ENCODE peak calls at places on chromosomes 11 and 22, in seven cellular contexts. J is A549, O is transverse colon, H is body of pancreas, Q is HepG2, S is Peyer's patch, F is breast epithelium. L is an unnamed sample.

GRCh38 chr11:18720811-18721575 is 5.0 kb downstream of the IGSF22 start:
- DNase-seq in O (peak; percentile 87), Q (no peak), F (peak; percentile 76), J (peak; percentile 70), S (peak; percentile 93), H (peak; percentile 69), L (peak; percentile 81)

GRCh38 chr11:134642206-134642605 is 230.2 kb upstream of the B3GAT1 start:
- DNase-seq in Q (no peak), S (no peak), F (no peak), J (no peak), O (no peak), H (no peak), L (no peak)

GRCh38 chr11:108135845-108136599 is 14.7 kb downstream of the ACAT1 start:
- DNase-seq in O (no peak), S (no peak), H (no peak), F (no peak), J (peak; percentile 8), Q (no peak), L (no peak)

GRCh38 chr11:63998558-63999348 is 12.5 kb downstream of the OTUB1 start:
- DNase-seq in J (peak; percentile 37), H (no peak), S (no peak), O (no peak), F (no peak), Q (no peak), L (no peak)

GRCh38 chr11:47220401-47220821 is 5.6 kb downstream of the DDB2 start:
- DNase-seq in J (no peak), H (no peak), Q (peak; percentile 25), S (no peak), F (no peak), O (no peak), L (no peak)

GRCh38 chr11:34514050-34514449 is 456 bp upstream of the ELF5 start:
- DNase-seq in Q (no peak), J (no peak), H (no peak), F (no peak), S (no peak), O (no peak), L (no peak)

GRCh38 chr11:49851971-49852389 is 100.2 kb upstream of the OR4C13 start:
- DNase-seq in O (no peak), Q (no peak), H (no peak), S (no peak), J (no peak), F (no peak), L (no peak)

GRCh38 chr11:7484645-7485044 is 661 bp upstream of the OLFML1 start:
- DNase-seq in S (no peak), F (no peak), O (no peak), J (no peak), Q (no peak), H (no peak), L (no peak)

GRCh38 chr22:28442951-28443876 is 236.4 kb downstream of the TTC28 start:
- DNase-seq in S (peak; percentile 80), J (no peak), Q (peak; percentile 20), O (peak; percentile 68), H (peak; percentile 66), F (peak; percentile 66), L (peak; percentile 91)

GRCh38 chr22:20937031-20937793 is 20.0 kb downstream of the CRKL start:
- DNase-seq in F (no peak), S (no peak), Q (no peak), O (no peak), H (peak; percentile 27), J (no peak), L (no peak)

GRCh38 chr11:11882539-11882938 is 40.8 kb downstream of the USP47 start:
- DNase-seq in Q (no peak), H (no peak), F (no peak), O (no peak), S (no peak), J (no peak), L (no peak)

GRCh38 chr11:36469881-36470802 is 39.9 kb downstream of the TRAF6 start:
- DNase-seq in F (no peak), S (no peak), J (no peak), O (no peak), Q (no peak), H (no peak), L (no peak)

GRCh38 chr22:47452184-47452583 is 689.7 kb downstream of the TBC1D22A start:
- DNase-seq in J (peak; percentile 38), O (no peak), H (no peak), F (no peak), S (no peak), Q (peak; percentile 53), L (no peak)
- TF ChIP-seq CTCF in J (no peak), O (peak; percentile 39), H (no peak), F (no peak), S (peak; percentile 19), Q (peak; percentile 49), L (no peak)

DNA sequence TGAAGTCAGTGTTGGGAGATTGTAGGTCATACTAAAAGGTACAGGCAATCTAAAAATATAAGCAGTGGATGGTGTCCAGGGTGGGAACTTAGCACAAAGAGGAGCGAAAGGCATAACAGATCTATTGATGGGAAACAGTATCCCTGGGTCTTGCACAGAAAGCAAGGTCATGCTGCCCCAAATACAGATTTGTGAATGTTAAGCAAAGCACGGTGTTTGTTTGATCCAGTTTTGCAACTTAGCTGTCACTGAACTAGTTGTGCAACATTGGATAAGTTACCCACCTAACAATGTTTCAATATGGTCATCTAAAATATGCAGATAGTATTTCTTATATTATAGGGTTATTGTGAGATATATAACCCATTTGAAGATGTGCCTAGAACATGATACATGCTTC is 162.9 kb downstream of the BLID start:
- DNase-seq in J (no peak), H (no peak), F (no peak), S (no peak), O (no peak), Q (peak; percentile 14), L (no peak)
- TF ChIP-seq POLR2A in J (no peak), H (no peak), F (no peak), S (no peak), O (no peak), Q (no peak), L (no peak)

GRCh38 chr22:25111579-25112517 is 87.8 kb upstream of the CRYBB3 start:
- DNase-seq in S (peak; percentile 62), O (peak; percentile 71), Q (no peak), H (peak; percentile 59), F (peak; percentile 61), J (no peak), L (no peak)

GRCh38 chr22:25113316-25113721 is 86.3 kb upstream of the CRYBB3 start:
- DNase-seq in Q (no peak), J (no peak), O (peak; percentile 39), S (no peak), H (no peak), F (no peak), L (no peak)

GRCh38 chr22:25110846-25111578 is 88.6 kb upstream of the CRYBB3 start:
- DNase-seq in F (peak; percentile 83), H (peak; percentile 73), J (peak; percentile 86), O (peak; percentile 68), S (peak; percentile 67), Q (peak; percentile 91), L (peak; percentile 89)

GRCh38 chr22:25114369-25115362 is 85.0 kb upstream of the CRYBB3 start:
- DNase-seq in J (peak; percentile 13), Q (peak; percentile 83), S (no peak), H (no peak), F (peak; percentile 58), O (no peak), L (no peak)

GRCh38 chr22:25112538-25113253 is 87.0 kb upstream of the CRYBB3 start:
- DNase-seq in Q (peak; percentile 33), H (no peak), F (no peak), J (no peak), O (no peak), S (no peak), L (no peak)
- H3K4me3 ChIP-seq in Q (peak overlapping the region; percentile 84), H (no peak overlapping the region), F (peak overlapping the region; percentile 71), J (no peak overlapping the region), O (no peak overlapping the region), S (no peak overlapping the region), L (peak overlapping the region; percentile 30)

DNA sequence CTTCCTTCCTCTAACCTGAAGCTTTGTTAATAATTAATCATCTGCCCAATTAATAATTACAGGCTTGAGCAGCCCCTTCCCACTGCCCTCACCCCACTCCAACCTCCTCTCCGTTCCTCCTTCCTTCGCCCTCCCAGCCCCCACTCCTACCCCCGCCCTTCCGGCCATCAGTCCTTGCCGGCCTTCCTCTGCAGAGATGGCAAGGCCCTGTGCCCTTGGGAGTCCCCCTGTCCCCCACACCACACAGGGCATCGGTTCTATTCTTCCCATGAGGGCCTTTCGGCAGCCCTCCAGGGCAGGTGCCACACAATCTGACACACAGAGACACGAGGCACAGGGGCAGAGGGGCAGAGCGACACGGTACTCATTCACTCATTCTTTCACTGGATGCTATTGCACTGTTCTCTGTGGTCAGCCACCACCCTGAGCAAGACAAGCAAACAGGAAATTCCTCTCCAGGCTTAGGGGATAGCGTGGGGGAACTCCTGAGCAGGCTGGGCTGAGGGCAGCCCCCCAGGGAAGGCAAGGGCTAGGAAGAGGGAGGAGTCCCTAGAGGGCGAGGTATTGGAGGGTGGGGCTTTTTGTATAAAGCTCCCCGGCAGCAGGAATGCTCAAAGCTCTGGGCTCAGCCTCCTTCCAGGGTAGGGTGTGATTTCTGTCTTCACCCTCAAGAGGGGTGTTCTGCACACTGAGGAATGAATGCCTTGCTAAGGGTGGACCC is 14.8 kb downstream of the MGAT3 start:
- DNase-seq in S (peak; percentile 60), F (no peak), O (peak; percentile 34), J (no peak), Q (no peak), H (no peak), L (no peak)
- TF ChIP-seq CTCF in S (no peak), F (no peak), O (no peak), J (no peak), Q (no peak), H (no peak), L (no peak)

GRCh38 chr11:110196884-110197420 is 99.5 kb downstream of the RDX start:
- DNase-seq in J (no peak), S (no peak), Q (no peak), F (no peak), H (no peak), O (no peak), L (peak; percentile 40)

GRCh38 chr11:110199184-110199981 is 97.0 kb downstream of the RDX start:
- DNase-seq in S (no peak), J (no peak), Q (peak; percentile 20), H (no peak), O (no peak), F (no peak), L (no peak)

GRCh38 chr11:110200241-110200640 is 96.2 kb downstream of the RDX start:
- DNase-seq in Q (no peak), H (no peak), O (no peak), J (no peak), S (no peak), F (no peak), L (no peak)

GRCh38 chr11:110198031-110198729 is 98.2 kb downstream of the RDX start:
- DNase-seq in H (no peak), J (no peak), F (no peak), S (no peak), Q (no peak), O (no peak), L (no peak)

DNA sequence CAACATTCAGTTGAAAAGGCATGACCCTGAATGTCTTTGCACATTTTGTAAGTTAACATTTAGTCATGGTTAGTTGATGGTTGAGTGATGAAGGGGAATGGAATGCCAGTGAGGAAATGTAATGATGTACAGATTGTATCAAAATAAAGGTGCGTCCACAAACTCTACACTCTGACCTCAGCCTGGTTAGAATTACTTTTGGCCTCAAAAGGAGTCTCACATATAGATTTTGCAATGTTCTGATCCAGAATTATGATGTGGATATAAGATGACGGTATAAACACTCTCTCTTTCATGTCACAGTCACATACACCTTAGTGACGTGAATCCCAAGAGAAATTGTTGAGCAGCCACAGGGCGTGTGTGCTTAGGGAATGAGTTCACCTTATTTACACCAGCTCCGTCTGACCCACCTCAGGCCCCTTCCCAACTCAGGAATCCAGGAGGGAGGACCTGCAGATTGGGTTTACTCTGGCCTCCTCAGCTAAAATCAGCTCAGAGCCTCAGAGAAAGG is 100.1 kb downstream of the RDX start:
- DNase-seq in H (no peak), F (no peak), J (peak; percentile 96), S (no peak), O (peak; percentile 20), Q (peak; percentile 25), L (peak; percentile 48)
- TF ChIP-seq POLR2A in H (no peak), F (no peak), J (no peak), S (no peak), O (no peak), Q (no peak), L (no peak)